ENCODE peak calls at places on chromosomes 13 and 19, in six cellular contexts. C, H, M, O, E and T are unnamed samples. For H3K27me3, the result is how much of the 10 kb centered on the place peaks cover.

GRCh38 chr13:29969286-29969685 is 118.9 kb upstream of the UBL3 start:
- DNase-seq in C (no peak), H (no peak), M (no peak), O (no peak), E (no peak), T (no peak)

GRCh38 chr13:33218020-33218419 is 67.5 kb downstream of the STARD13 start:
- DNase-seq in C (no peak), H (no peak), M (no peak), O (peak), E (no peak), T (no peak)

GRCh38 chr13:27194895-27195764 is 23.5 kb upstream of the USP12 start:
- DNase-seq in C (no peak), H (no peak), M (no peak), O (peak), E (no peak), T (no peak)

GRCh38 chr13:35789335-35790166 is 313.1 kb upstream of the MAB21L1 start:
- DNase-seq in C (no peak), H (no peak), M (no peak), O (peak), E (no peak), T (no peak)

GRCh38 chr13:23506071-23506820 is 64.0 kb upstream of the TNFRSF19 start:
- DNase-seq in C (no peak), H (no peak), M (no peak), O (no peak), E (no peak), T (no peak)

GRCh38 chr13:84553252-84553651 is 671.0 kb upstream of the SLITRK1 start:
- DNase-seq in C (no peak), H (no peak), M (no peak), O (no peak), E (no peak), T (no peak)

GRCh38 chr19:51714848-51715247 is 8.9 kb downstream of the HAS1 start:
- DNase-seq in C (no peak), H (no peak), M (no peak), O (no peak), E (no peak), T (no peak)

GRCh38 chr13:104949840-104950805 is 1585.3 kb downstream of the EFNB2 start:
- DNase-seq in C (no peak), H (no peak), M (no peak), O (no peak), E (no peak), T (no peak)

GRCh38 chr13:40456979-40457553 is 209.4 kb downstream of the FOXO1 start:
- DNase-seq in C (no peak), H (no peak), M (no peak), O (no peak), E (no peak), T (no peak)

GRCh38 chr13:99347911-99348451 is 40.8 kb upstream of the GPR183 start:
- DNase-seq in C (no peak), H (no peak), M (no peak), O (no peak), E (no peak), T (no peak)

GRCh38 chr19:41616785-41617621 is 9.9 kb downstream of the CEACAM4 start:
- DNase-seq in C (no peak), H (no peak), M (no peak), O (peak), E (no peak), T (no peak)

GRCh38 chr13:85567909-85568308 is 231.3 kb downstream of the SLITRK6 start:
- DNase-seq in C (no peak), H (no peak), M (no peak), O (peak), E (no peak), T (no peak)

GRCh38 chr19:19821366-19822147 is at the start of gene ZNF506:
- DNase-seq in C (peak), H (peak), M (peak), O (peak), E (peak), T (peak)

GRCh38 chr19:28402701-28403290 is 810.2 kb downstream of the UQCRFS1 start:
- DNase-seq in C (no peak), H (no peak), M (no peak), O (no peak), E (no peak), T (no peak)

DNA sequence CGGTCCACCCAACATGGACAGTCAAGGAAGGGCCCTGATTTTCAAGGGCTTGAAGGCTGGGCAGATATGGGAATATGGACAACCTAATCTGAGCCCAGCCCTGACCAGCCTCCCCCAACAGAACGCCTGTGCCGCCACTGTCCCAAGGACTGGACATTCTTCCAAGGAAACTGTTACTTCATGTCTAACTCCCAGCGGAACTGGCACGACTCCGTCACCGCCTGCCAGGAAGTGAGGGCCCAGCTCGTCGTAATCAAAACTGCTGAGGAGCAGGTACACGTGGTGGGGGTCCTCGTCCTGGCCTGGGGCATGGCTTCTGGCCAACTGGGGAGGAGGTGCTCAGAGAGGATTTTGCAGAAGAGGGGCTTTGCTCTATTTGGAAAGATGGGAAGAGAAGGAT is 3.5 kb downstream of the CLEC4M start:
- DNase-seq in C (no peak), H (no peak), M (no peak), O (no peak), E (no peak), T (no peak)
- H3K27me3 ChIP-seq in C (under half), H (under half), M (under half), O (under half), E (under half), T (under half)

GRCh38 chr19:46250057-46250456 is 20.5 kb downstream of the IGFL1 start:
- DNase-seq in C (no peak), H (no peak), M (no peak), O (no peak), E (no peak), T (no peak)
- H3K27me3 ChIP-seq in C (under half), H (under half), M (under half), O (under half), E (under half), T (under half)

GRCh38 chr19:10074153-10074552 is 12.0 kb upstream of the SHFL start:
- DNase-seq in C (no peak), H (peak), M (no peak), O (peak), E (no peak), T (peak)

GRCh38 chr19:10076535-10076934 is 9.6 kb upstream of the SHFL start:
- DNase-seq in C (no peak), H (no peak), M (no peak), O (no peak), E (no peak), T (no peak)

GRCh38 chr19:10068205-10068604 is 17.9 kb upstream of the SHFL start:
- DNase-seq in C (no peak), H (no peak), M (no peak), O (no peak), E (no peak), T (no peak)

GRCh38 chr19:10069046-10069445 is 17.1 kb upstream of the SHFL start:
- DNase-seq in C (no peak), H (no peak), M (no peak), O (no peak), E (no peak), T (no peak)

DNA sequence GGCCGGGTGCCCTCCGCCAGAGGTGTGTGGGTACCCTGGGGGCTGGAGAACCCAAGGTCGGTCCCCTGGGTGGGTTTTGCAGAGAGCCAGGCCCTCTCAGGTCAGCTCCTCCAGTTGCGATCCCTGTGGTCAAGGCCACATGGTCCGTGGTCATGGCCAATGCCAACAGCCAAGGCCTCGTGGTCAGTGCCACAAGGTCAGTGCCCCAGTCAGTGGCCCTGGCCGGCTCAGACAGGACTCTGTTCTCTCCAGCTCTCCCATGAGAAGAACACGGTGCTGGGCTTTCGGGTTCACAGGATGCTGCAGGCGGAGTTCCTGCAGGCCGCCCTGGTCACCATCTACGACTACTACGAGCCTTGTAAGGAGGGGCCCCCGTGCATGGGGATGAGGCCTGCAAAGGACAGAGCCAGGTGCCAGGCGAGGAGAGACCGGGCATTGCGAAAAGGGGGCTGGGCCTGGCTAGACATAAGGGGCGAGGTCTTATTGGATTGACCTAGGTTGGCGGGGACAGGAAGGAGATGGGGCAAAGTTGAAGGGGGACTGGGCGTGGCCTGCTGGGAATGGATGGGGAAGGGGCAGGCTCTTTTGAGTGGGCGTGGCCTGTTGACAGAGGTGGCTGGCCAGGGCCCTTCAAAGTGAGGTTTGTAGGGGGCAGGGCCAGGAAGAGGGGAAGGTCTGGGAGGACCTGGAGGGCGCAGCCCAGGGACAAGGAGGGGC is 15.2 kb upstream of the SHFL start:
- DNase-seq in C (no peak), H (no peak), M (no peak), O (peak), E (no peak), T (no peak)
- H3K27me3 ChIP-seq in C (under half), H (under half), M (under half), O (under half), E (under half), T (under half)

GRCh38 chr19:12837225-12837624 is 1.1 kb upstream of the MAST1 start:
- DNase-seq in C (no peak), H (no peak), M (no peak), O (peak), E (no peak), T (no peak)

GRCh38 chr19:12836529-12836863 is 1.8 kb upstream of the MAST1 start:
- DNase-seq in C (no peak), H (no peak), M (no peak), O (no peak), E (no peak), T (no peak)

GRCh38 chr19:12838893-12839656 is 760 bp downstream of the MAST1 start:
- DNase-seq in C (no peak), H (peak), M (no peak), O (no peak), E (no peak), T (no peak)

GRCh38 chr19:12840091-12841079 is 2.1 kb downstream of the MAST1 start:
- DNase-seq in C (peak), H (peak), M (no peak), O (peak), E (no peak), T (no peak)

GRCh38 chr19:12838182-12838890 is at the start of gene MAST1:
- DNase-seq in C (peak), H (peak), M (no peak), O (peak), E (no peak), T (peak)
- H3K27me3 ChIP-seq in C (half or more), H (half or more), M (half or more), O (under half), E (under half), T (under half)

DNA sequence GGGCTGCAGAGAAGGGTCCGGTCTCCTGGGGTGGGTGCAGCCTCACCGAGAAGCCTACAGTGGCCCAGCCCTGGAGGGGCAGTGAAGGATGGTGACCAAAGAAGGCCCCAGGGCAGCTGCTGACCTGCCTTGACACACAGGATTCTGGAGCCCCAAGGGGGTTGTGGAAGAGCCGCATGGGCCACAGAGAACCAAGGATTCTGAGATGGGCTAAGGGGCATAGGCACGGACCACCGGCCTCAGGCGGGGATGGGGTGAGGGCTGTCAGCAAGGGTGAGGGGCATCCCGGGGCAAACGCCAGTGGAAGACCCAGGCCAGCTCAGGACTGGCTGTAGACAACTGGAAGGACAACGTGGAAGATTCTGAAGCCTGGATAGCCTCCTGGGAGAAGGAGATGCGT is 151.6 kb downstream of the TEX29 start:
- DNase-seq in C (no peak), H (no peak), M (no peak), O (no peak), E (no peak), T (no peak)
- H3K27me3 ChIP-seq in C (under half), H (under half), M (under half), O (under half), E (under half), T (under half)

GRCh38 chr13:20230913-20231838 is 943 bp downstream of the GJB6 start:
- DNase-seq in C (no peak), H (no peak), M (no peak), O (peak), E (no peak), T (peak)

GRCh38 chr13:20227288-20227687 is 4.8 kb downstream of the GJB6 start:
- DNase-seq in C (no peak), H (no peak), M (no peak), O (no peak), E (no peak), T (no peak)

GRCh38 chr13:20231839-20232555 is at the start of gene GJB6:
- DNase-seq in C (no peak), H (no peak), M (no peak), O (peak), E (no peak), T (peak)

GRCh38 chr13:20227730-20228129 is 4.4 kb downstream of the GJB6 start:
- DNase-seq in C (no peak), H (no peak), M (no peak), O (no peak), E (no peak), T (no peak)

DNA sequence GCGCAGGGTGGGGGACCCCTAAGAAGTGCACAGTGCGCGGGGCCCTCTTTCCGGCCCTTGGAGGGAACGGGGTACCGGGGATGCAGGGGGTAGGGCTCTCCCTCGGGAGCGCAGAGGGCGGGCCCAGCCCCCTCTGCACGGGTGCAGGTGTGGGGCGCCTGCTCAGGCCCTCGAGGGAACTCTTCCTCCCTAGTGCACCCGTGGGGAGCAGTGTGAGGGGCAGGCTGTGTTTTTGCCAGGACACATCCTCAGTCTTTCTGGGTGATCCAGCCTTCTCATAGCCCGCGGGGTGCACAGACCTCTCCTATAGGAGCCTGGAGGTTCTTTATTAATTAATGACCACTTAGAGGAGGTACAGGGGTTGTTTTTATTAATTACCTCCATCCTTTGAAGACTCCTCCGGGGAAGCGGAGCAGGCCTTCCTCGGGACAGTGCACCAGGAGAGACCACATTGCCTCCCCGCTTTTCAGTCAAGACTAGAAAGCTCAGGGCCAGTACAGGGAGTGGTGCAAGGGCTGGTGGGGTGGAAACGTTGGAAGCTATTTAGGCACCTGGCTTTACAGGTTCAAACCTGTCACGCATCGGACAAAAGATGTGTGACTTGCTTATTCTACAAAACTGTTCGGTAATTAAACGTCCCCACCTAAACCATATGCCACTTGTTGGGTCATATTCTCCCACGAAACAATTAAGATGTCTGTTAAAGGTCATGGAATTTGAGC is 598 bp upstream of the GJB6 start:
- DNase-seq in C (no peak), H (no peak), M (no peak), O (no peak), E (no peak), T (no peak)
- H3K27me3 ChIP-seq in C (under half), H (under half), M (under half), O (half or more), E (under half), T (under half)

GRCh38 chr19:7700128-7700470 is 1.8 kb downstream of the FCER2 start:
- DNase-seq in C (no peak), H (no peak), M (no peak), O (no peak), E (no peak), T (no peak)
- H3K27me3 ChIP-seq in C (half or more), H (under half), M (under half), O (under half), E (under half), T (under half)

GRCh38 chr19:40598918-40599307 is 2.3 kb upstream of the LTBP4 start:
- DNase-seq in C (no peak), H (no peak), M (no peak), O (no peak), E (no peak), T (no peak)

GRCh38 chr19:40600086-40600917 is 867 bp upstream of the LTBP4 start:
- DNase-seq in C (peak), H (no peak), M (no peak), O (peak), E (no peak), T (no peak)

GRCh38 chr19:40601061-40601973 is at the start of gene LTBP4:
- DNase-seq in C (peak), H (peak), M (no peak), O (peak), E (no peak), T (no peak)

GRCh38 chr19:40598121-40598917 is 2.9 kb upstream of the LTBP4 start:
- DNase-seq in C (peak), H (peak), M (no peak), O (peak), E (peak), T (peak)

DNA sequence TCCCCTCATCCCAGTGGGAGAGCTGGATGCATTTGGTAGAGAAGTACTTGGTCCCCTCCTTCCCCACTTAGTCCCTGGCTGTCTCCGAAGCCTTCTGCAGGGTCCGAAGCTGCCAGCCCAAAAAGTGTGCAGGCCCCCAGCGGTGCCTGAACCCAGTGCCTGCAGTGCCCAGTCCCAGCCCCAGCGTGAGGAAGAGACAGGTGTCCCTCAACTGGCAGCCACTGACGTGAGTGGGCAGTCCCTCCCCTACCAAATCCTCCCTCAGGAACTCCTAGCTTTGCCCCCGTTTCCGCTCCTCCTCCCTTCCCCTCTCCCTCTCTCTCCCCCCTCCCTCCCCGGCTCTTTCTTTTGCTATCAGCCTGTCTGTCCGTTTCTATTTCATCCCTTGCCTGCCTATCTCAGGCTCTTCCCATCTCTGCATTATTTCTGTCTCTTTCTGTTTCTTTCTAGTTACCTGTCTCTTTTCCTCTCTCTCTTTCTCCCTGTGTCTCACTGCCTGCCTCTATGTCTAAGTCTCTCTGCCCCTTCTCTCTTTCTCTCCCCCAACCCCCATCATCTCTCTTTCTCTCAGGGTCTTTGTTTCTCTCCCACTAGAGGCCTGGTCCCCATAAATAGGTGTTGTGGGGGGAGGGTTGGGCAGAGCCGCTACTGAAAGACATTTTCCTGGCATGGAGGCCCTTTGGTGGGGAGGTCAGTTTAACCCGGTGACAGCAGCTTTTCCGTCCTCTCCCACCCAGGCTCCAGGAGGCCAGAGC is 1.7 kb upstream of the LTBP4 start:
- DNase-seq in C (peak), H (peak), M (no peak), O (peak), E (no peak), T (no peak)
- H3K27me3 ChIP-seq in C (under half), H (under half), M (under half), O (half or more), E (under half), T (under half)

DNA sequence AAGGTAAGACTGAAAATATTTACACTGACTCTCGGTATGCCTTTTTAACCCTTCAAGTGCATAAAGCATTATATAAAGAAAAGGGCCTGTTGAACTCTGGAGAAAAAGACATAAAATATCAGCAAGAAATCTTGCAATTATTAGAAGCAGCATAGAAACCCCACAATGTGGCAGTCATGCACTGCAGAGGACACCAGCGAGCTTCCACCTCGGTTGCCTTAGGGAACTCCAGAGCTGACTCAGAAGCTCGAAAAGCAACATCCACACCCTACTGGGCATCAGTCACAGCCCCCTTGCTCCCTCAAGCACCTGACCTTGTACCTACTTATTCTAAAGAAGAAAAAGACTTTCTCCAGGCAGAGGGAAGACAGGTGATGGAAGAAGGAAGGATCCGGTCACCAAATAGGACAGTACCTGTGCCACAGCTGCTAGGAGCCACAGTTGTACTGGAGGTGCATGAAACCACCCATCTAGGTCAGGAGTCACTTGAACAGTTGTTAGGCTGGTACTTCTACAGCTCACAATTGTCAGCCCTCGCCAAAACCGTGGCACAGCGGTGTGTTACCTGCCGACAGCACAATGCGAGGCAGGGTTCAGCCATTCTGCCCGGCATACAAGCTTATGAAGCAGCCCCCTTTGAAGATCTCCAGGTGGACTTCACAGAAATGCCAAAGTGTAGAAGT is 2.9 kb downstream of the ZNF816 start:
- DNase-seq in C (no peak), H (no peak), M (no peak), O (no peak), E (no peak), T (no peak)
- H3K27me3 ChIP-seq in C (under half), H (under half), M (under half), O (under half), E (under half), T (under half)